ENCODE peak calls at places on chromosome 20, in seven cellular contexts. C, G, J, U, S, D and Z are unnamed samples.

GRCh38 chr20:23528867-23529431 is 38.0 kb downstream of the CST8 start:
- DNase-seq in C (no peak), G (no peak), J (peak; percentile 61), U (no peak), S (no peak), D (no peak), Z (no peak)

GRCh38 chr20:64090165-64090564 is 6.0 kb upstream of the LKAAEAR1 start:
- DNase-seq in C (no peak), G (no peak), J (no peak), U (no peak), S (no peak), D (no peak), Z (peak; percentile 61)

GRCh38 chr20:45951474-45951873 is 17.0 kb downstream of the PCIF1 start:
- DNase-seq in C (no peak), G (no peak), J (no peak), U (no peak), S (no peak), D (no peak), Z (no peak)

GRCh38 chr20:3166913-3167342 is 6.4 kb downstream of the LZTS3 start:
- DNase-seq in C (peak; percentile 48), G (no peak), J (no peak), U (no peak), S (no peak), D (no peak), Z (no peak)

GRCh38 chr20:40666336-40666735 is 22.7 kb downstream of the MAFB start:
- DNase-seq in C (no peak), G (no peak), J (peak; percentile 20), U (no peak), S (no peak), D (no peak), Z (no peak)

GRCh38 chr20:35632539-35633115 is 17.0 kb downstream of the SPAG4 start:
- DNase-seq in C (no peak), G (no peak), J (no peak), U (no peak), S (no peak), D (no peak), Z (no peak)

GRCh38 chr20:3209946-3210317 is 634 bp downstream of the ITPA start:
- DNase-seq in C (no peak), G (no peak), J (no peak), U (peak; percentile 69), S (no peak), D (peak; percentile 6), Z (no peak)

GRCh38 chr20:53360815-53361214 is 232.8 kb downstream of the ZNF217 start:
- DNase-seq in C (no peak), G (no peak), J (no peak), U (no peak), S (no peak), D (no peak), Z (no peak)

GRCh38 chr20:46350201-46350985 is 42.1 kb upstream of the CDH22 start:
- DNase-seq in C (peak; percentile 48), G (no peak), J (peak; percentile 82), U (peak; percentile 89), S (no peak), D (peak; percentile 94), Z (peak; percentile 72)

GRCh38 chr20:63441777-63442493 is 30.5 kb downstream of the KCNQ2 start:
- DNase-seq in C (peak; percentile 85), G (peak; percentile 72), J (peak; percentile 93), U (peak; percentile 66), S (peak; percentile 61), D (peak; percentile 12), Z (peak; percentile 90)

DNA sequence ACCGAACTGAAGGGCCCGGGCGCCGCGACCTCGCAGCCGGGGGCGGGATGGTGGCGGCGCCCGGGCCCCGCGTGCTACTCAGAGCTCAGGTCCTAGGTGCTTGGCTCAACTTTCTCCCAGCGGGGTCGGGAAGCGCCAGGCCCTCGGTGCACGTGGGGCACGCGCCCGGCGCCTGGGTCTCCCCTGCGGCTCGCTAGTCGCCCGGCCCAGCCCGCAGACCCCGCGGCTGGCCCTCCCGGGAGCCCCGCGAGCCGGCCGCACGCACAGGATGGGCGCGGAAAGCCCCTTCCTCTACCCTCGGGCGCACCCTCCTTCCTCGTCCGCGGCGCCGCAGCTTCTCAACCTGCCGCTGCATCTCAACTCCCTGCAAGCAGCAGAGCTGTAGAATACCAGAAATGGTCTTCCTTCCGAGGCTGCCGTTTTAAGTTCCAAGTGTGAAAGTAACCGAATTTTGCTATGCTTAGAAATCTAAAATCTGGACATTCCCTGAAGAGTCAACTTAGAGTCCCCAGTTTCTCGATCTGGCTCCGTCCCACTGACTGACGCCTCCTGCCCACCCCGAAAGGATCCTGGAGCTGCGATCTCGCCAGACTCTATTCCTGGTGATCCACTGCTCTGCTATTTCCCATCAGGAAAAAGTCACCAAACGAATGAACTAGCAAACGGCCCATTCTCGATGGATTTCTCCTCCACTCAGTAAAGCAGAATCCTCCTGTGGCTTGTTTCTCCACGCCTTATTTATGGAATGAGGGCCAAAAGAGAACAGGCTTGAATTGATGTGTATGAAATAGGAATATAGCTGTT is 5.6 kb downstream of the NKX2-4 start:
- DNase-seq in C (no peak), G (no peak), J (peak; percentile 81), U (no peak), S (no peak), D (no peak), Z (peak; percentile 12)
- H3K27me3 ChIP-seq in C (peaks cover 7% of the 10 kb centered on the region), G (peaks cover 28% of the 10 kb centered on the region), J (peaks cover 77% of the 10 kb centered on the region), U (peaks cover 41% of the 10 kb centered on the region), S (peaks cover 6% of the 10 kb centered on the region), D (peaks cover 59% of the 10 kb centered on the region), Z (peaks cover 57% of the 10 kb centered on the region)

DNA sequence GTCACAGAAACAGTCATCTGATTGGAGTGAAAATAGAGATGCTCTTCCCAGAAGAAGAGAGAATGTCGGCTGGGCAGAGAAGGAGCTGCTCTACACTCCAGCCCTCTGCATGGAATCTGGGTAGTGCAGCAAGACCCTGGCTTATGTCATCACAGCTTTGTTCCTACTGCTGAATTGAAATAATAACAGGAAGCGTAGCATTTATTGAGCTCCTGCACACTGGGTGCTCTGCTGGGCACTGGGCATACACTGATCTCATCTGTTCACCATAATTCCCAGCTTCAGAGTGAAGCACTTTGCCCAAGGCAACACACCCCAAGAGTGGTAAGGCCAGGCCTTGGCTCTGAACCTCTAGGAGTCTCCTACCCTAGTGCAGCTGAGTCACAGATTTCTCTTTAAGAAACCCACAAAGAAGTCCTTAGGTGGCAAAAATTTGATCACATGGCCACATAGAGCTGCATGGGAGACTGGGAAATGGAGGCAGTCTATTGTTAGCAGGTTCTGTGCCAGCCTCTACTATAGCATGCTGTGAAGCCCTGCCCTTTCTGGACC is 3.9 kb upstream of the SDCBP2 start:
- DNase-seq in C (no peak), G (no peak), J (peak; percentile 13), U (no peak), S (no peak), D (no peak), Z (no peak)
- H3K4me1 ChIP-seq in C (peaks cover 25% of the 10 kb centered on the region), G (peaks cover 15% of the 10 kb centered on the region), J (no peaks in the 10 kb centered on the region), U (peaks cover 38% of the 10 kb centered on the region), S (peaks cover 51% of the 10 kb centered on the region), D (peaks cover 12% of the 10 kb centered on the region), Z (no peaks in the 10 kb centered on the region)

GRCh38 chr20:57264151-57264792 is 2.2 kb downstream of the BMP7 start:
- DNase-seq in C (no peak), G (peak; percentile 64), J (peak; percentile 86), U (no peak), S (no peak), D (no peak), Z (no peak)
- H3K27me3 ChIP-seq in C (no peaks in the 10 kb centered on the region), G (peaks cover 24% of the 10 kb centered on the region), J (peaks cover 45% of the 10 kb centered on the region), U (peaks cover 85% of the 10 kb centered on the region), S (no peaks in the 10 kb centered on the region), D (peaks cover 78% of the 10 kb centered on the region), Z (peaks cover 73% of the 10 kb centered on the region)

DNA sequence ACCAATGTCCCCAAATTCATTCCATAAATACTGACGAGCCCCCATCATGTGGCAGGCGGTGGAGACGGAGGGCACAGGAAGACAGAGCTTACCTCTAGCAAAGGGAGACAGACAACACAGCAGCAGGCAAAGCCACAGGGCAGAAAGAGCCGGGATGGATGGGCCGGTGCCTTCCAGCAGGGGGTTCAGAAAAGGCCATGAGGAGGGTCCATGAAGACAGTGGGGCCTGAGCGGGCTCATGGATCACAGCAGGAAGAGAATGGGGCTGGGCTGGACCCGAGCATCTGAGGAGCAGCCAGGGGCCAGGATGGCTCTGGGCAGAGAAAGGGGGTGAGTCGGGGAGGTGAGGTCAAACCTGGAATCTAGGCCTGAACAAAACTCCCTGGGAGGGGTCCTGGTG is 42.0 kb downstream of the PREX1 start:
- DNase-seq in C (no peak), G (peak; percentile 34), J (no peak), U (no peak), S (no peak), D (no peak), Z (no peak)
- H3K4me1 ChIP-seq in C (peaks cover 4% of the 10 kb centered on the region), G (peaks cover 11% of the 10 kb centered on the region), J (no peaks in the 10 kb centered on the region), U (peaks cover 12% of the 10 kb centered on the region), S (no peaks in the 10 kb centered on the region), D (peaks cover 29% of the 10 kb centered on the region), Z (no peaks in the 10 kb centered on the region)

GRCh38 chr20:9578584-9578983 is 64.2 kb downstream of the LAMP5 start:
- DNase-seq in C (no peak), G (no peak), J (no peak), U (no peak), S (no peak), D (no peak), Z (no peak)

GRCh38 chr20:9576695-9577094 is 62.3 kb downstream of the LAMP5 start:
- DNase-seq in C (no peak), G (no peak), J (peak; percentile 47), U (no peak), S (no peak), D (no peak), Z (no peak)

GRCh38 chr20:9574182-9574581 is 59.8 kb downstream of the LAMP5 start:
- DNase-seq in C (no peak), G (no peak), J (peak; percentile 64), U (no peak), S (no peak), D (no peak), Z (no peak)

GRCh38 chr20:9573598-9573997 is 59.2 kb downstream of the LAMP5 start:
- DNase-seq in C (no peak), G (no peak), J (peak; percentile 63), U (no peak), S (no peak), D (no peak), Z (no peak)

GRCh38 chr20:9575836-9576235 is 61.4 kb downstream of the LAMP5 start:
- DNase-seq in C (no peak), G (no peak), J (no peak), U (no peak), S (no peak), D (no peak), Z (no peak)
- H3K27me3 ChIP-seq in C (no peaks in the 10 kb centered on the region), G (no peaks in the 10 kb centered on the region), J (no peaks in the 10 kb centered on the region), U (peaks cover 19% of the 10 kb centered on the region), S (peaks cover 4% of the 10 kb centered on the region), D (no peaks in the 10 kb centered on the region), Z (no peaks in the 10 kb centered on the region)

DNA sequence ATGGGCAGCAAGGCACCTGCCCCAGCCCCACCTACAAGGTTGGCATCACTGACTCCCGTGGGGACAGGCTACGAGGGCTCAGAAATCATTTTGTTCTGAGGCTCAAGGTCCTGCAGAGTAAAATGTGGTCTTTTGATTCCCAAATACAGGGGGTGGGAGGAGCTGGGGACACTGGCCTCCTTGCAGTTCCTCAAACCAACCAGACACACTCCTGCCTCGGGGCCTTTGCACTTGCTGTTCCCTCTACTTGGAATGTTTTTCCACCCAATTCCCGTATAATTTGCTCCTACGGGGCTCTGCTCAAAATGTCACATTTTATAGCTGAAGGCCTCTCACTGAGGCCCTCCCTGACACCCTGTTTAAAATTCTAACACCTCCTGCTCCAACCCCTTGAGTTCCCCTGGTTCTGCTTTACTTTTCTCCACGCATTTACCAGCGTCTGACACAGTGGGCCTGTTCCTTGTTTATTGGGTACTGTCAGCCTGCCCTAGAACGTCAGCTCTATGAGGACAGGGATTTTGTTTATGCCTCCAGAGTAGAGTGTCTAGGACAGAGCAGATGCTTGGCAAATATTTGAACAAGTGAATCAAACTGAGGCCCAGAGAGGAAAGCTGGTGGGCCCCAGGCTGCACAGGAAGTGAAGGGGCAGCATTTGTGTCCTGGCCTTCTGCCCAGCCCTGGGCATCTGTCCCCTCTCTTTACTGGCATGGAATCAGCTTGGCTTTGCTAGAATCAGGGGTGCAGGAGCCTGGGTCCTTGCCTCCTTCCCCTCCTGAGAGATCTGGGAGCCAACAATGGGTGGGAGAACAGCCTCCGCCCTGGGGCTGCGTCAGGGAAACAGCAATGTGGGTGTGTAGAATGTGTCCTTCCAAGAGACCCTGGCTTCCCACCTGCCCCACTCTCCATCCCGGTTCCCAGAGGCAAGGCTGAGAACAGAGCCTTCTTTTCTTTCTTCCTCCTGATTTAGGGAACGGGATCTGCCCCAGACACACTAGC is 18.5 kb downstream of the NOL4L start:
- DNase-seq in C (no peak), G (no peak), J (no peak), U (no peak), S (no peak), D (no peak), Z (no peak)
- H3K4me1 ChIP-seq in C (no peaks in the 10 kb centered on the region), G (no peaks in the 10 kb centered on the region), J (peaks cover 8% of the 10 kb centered on the region), U (peaks cover 7% of the 10 kb centered on the region), S (no peaks in the 10 kb centered on the region), D (peaks cover 5% of the 10 kb centered on the region), Z (no peaks in the 10 kb centered on the region)